ENCODE peak calls at places on chromosomes 1 and 21, in seven cellular contexts. L is pancreas, X is left ventricle myocardium inferior, I is A549, T is colonic mucosa, S is sigmoid colon, F is foreskin fibroblast. N is an unnamed sample.

GRCh38 chr1:178036090-178036489 is 57.8 kb upstream of the RASAL2 start:
- DNase-seq in L (no peak), X (no peak), I (no peak), T (no peak), S (no peak), F (no peak), N (no peak)

GRCh38 chr1:63813829-63814277 is 40.0 kb downstream of the ROR1 start:
- DNase-seq in L (no peak), X (no peak), I (no peak), T (no peak), S (no peak), F (peak; percentile 68), N (no peak)

GRCh38 chr1:51488372-51489050 is 30.6 kb downstream of the EPS15 start:
- DNase-seq in L (no peak), X (no peak), I (no peak), T (no peak), S (no peak), F (no peak), N (no peak)

GRCh38 chr21:42313501-42313969 is 1.7 kb downstream of the TFF3 start:
- DNase-seq in L (no peak), X (no peak), I (no peak), T (peak; percentile 87), S (no peak), F (no peak), N (peak; percentile 81)

GRCh38 chr21:45724345-45724961 is 80.9 kb downstream of the PCBP3 start:
- DNase-seq in L (no peak), X (peak; percentile 35), I (no peak), T (no peak), S (no peak), F (no peak), N (peak; percentile 27)

GRCh38 chr1:38045431-38046332 is 911 bp downstream of the POU3F1 start:
- DNase-seq in L (no peak), X (no peak), I (no peak), T (peak; percentile 27), S (no peak), F (peak; percentile 35), N (no peak)

GRCh38 chr1:9633493-9633892 is 18.0 kb upstream of the PIK3CD start:
- DNase-seq in L (no peak), X (no peak), I (no peak), T (no peak), S (no peak), F (no peak), N (no peak)

GRCh38 chr1:72606216-72606615 is 323.9 kb upstream of the NEGR1 start:
- DNase-seq in L (no peak), X (no peak), I (no peak), T (no peak), S (no peak), F (no peak), N (no peak)

GRCh38 chr21:45029968-45030636 is 44.3 kb upstream of the ADARB1 start:
- DNase-seq in L (no peak), X (no peak), I (no peak), T (no peak), S (no peak), F (no peak), N (no peak)

GRCh38 chr1:243946946-243947345 is 96.9 kb upstream of the AKT3 start:
- DNase-seq in L (no peak), X (no peak), I (no peak), T (no peak), S (no peak), F (peak; percentile 54), N (no peak)

GRCh38 chr1:232709339-232709738 is 79.4 kb upstream of the SIPA1L2 start:
- DNase-seq in L (no peak), X (no peak), I (no peak), T (no peak), S (no peak), F (peak; percentile 13), N (no peak)

GRCh38 chr21:35963920-35964451 is 96.3 kb downstream of the SETD4 start:
- DNase-seq in L (no peak), X (no peak), I (no peak), T (no peak), S (no peak), F (peak; percentile 34), N (no peak)

GRCh38 chr1:241899211-241899610 is 51.2 kb downstream of the EXO1 start:
- DNase-seq in L (no peak), X (no peak), I (no peak), T (no peak), S (no peak), F (no peak), N (no peak)

GRCh38 chr1:17200246-17200645 is 4.7 kb upstream of the PADI1 start:
- DNase-seq in L (no peak), X (no peak), I (no peak), T (no peak), S (no peak), F (no peak), N (no peak)

GRCh38 chr1:244920911-244921310 is 56.6 kb upstream of the HNRNPU start:
- DNase-seq in L (no peak), X (no peak), I (no peak), T (no peak), S (no peak), F (no peak), N (peak; percentile 11)

GRCh38 chr1:55618203-55618602 is 403.0 kb upstream of the USP24 start:
- DNase-seq in L (no peak), X (no peak), I (no peak), T (no peak), S (no peak), F (no peak), N (no peak)

GRCh38 chr1:246709845-246710244 is 14.4 kb upstream of the SCCPDH start:
- DNase-seq in L (no peak), X (no peak), I (no peak), T (peak; percentile 66), S (no peak), F (no peak), N (no peak)

GRCh38 chr1:116424863-116425262 is 51.8 kb downstream of the ATP1A1 start:
- DNase-seq in L (no peak), X (no peak), I (no peak), T (no peak), S (no peak), F (no peak), N (no peak)

GRCh38 chr1:116954450-116954849 is 44.7 kb downstream of the PTGFRN start:
- DNase-seq in L (no peak), X (no peak), I (no peak), T (no peak), S (peak; percentile 77), F (no peak), N (no peak)

GRCh38 chr1:172537827-172538391 is 5.0 kb downstream of the SUCO start:
- DNase-seq in L (no peak), X (no peak), I (no peak), T (no peak), S (no peak), F (peak; percentile 34), N (no peak)

GRCh38 chr1:107326823-107327445 is 186.1 kb downstream of the NTNG1 start:
- DNase-seq in L (no peak), X (no peak), I (no peak), T (no peak), S (no peak), F (peak; percentile 36), N (no peak)

GRCh38 chr1:81044708-81045107 is 756.0 kb upstream of the ADGRL2 start:
- DNase-seq in L (no peak), X (no peak), I (no peak), T (no peak), S (no peak), F (no peak), N (no peak)

GRCh38 chr1:32494196-32494595 is 29.3 kb downstream of the ZBTB8B start:
- DNase-seq in L (no peak), X (no peak), I (no peak), T (no peak), S (no peak), F (no peak), N (no peak)

GRCh38 chr1:58792851-58793250 is 9.0 kb upstream of the JUN start:
- DNase-seq in L (no peak), X (no peak), I (no peak), T (no peak), S (no peak), F (no peak), N (no peak)

GRCh38 chr1:157163273-157164127 is 25.3 kb upstream of the ETV3 start:
- DNase-seq in L (peak; percentile 81), X (peak; percentile 62), I (peak; percentile 79), T (peak; percentile 81), S (peak; percentile 75), F (peak; percentile 78), N (peak; percentile 84)

GRCh38 chr1:208466054-208466590 is 221.9 kb upstream of the PLXNA2 start:
- DNase-seq in L (no peak), X (no peak), I (no peak), T (no peak), S (no peak), F (no peak), N (no peak)

GRCh38 chr21:31531967-31532366 is 127.5 kb upstream of the SOD1 start:
- DNase-seq in L (no peak), X (no peak), I (no peak), T (no peak), S (no peak), F (no peak), N (no peak)

GRCh38 chr1:247857069-247857985 is at the start of gene TRIM58:
- DNase-seq in L (no peak), X (no peak), I (no peak), T (peak; percentile 76), S (peak; percentile 73), F (no peak), N (peak; percentile 65)

GRCh38 chr1:15937706-15938168 is 38.2 kb downstream of the ZBTB17 start:
- DNase-seq in L (no peak), X (no peak), I (no peak), T (no peak), S (peak; percentile 62), F (peak; percentile 63), N (no peak)
- H3K4me3 ChIP-seq in L (no peak overlapping the region), X (no peak overlapping the region), I (no peak overlapping the region), T (no peak overlapping the region), S (no peak overlapping the region), F (no peak overlapping the region), N (no peak overlapping the region)

GRCh38 chr1:154353460-154353904 is 28.2 kb downstream of the ATP8B2 start:
- DNase-seq in L (peak; percentile 61), X (no peak), I (no peak), T (peak; percentile 72), S (no peak), F (peak; percentile 77), N (no peak)
- TF ChIP-seq CTCF in L (no peak), X (no peak), I (peak; percentile 33), T (peak; percentile 20), S (no peak), F (peak; percentile 33), N (no peak)

GRCh38 chr1:225131869-225132268 is 202.4 kb downstream of the DNAH14 start:
- DNase-seq in L (no peak), X (no peak), I (no peak), T (no peak), S (no peak), F (no peak), N (no peak)
- H3K4me3 ChIP-seq in L (no peak overlapping the region), X (no peak overlapping the region), I (no peak overlapping the region), T (no peak overlapping the region), S (no peak overlapping the region), F (no peak overlapping the region), N (no peak overlapping the region)

DNA sequence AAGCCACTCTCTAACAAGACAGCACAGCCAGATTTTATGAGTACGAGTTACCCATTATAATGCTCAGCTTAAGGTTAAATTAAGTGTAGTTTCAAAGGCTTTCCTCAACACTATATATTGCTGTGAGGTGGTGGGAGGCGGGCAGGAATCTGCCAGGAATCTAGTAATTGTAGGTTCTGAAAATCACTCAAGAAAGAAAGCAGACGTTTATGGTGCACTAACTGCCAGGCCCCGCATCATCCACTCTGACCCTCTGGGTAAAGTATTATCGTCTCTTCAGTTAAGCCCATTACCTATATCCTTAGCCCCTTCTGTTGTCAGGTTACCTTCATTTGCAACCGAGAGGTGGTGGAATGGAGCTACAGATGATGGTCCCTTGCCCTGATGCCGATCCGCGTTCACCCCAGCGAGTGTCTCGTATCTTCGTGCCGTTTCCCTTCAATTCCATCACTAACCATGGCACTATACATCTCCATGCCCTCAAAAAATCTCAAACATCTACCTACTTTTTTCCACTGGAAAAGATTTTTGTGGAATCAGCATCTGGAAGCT is 12.4 kb downstream of the HMGN1 start:
- DNase-seq in L (no peak), X (no peak), I (no peak), T (no peak), S (no peak), F (no peak), N (no peak)
- TF ChIP-seq CTCF in L (no peak), X (no peak), I (no peak), T (no peak), S (no peak), F (no peak), N (no peak)